ENCODE peak calls at places on chromosomes 12 and 14, in eight cellular contexts. One of them, this sample, is unnamed.

GRCh38 chr14:100142073-100143040 is 17.1 kb downstream of the DEGS2 start:
- DNase-seq in HT1080: no peak
- DNase-seq in M059J: no peak
- DNase-seq in A673: no peak
- DNase-seq in NCI-H510A: no peak
- DNase-seq in astrocyte of the spinal cord: no peak
- DNase-seq in activated CD4-positive, alpha-beta memory T cell treated with anti-CD3 and anti-CD28 coated beads for 36 hours: no peak
- DNase-seq in ELR: no peak
- DNase-seq in this sample: no peak

GRCh38 chr12:67237231-67237630 is 31.9 kb upstream of the CAND1 start:
- DNase-seq in A673: peak
- DNase-seq in HT1080: peak
- DNase-seq in activated CD4-positive, alpha-beta memory T cell treated with anti-CD3 and anti-CD28 coated beads for 36 hours: no peak
- DNase-seq in astrocyte of the spinal cord: no peak
- DNase-seq in ELR: no peak
- DNase-seq in NCI-H510A: no peak
- DNase-seq in M059J: peak
- DNase-seq in this sample: no peak

GRCh38 chr12:51374856-51375255 is 16.4 kb downstream of the GALNT6 start:
- DNase-seq in M059J: no peak
- DNase-seq in astrocyte of the spinal cord: no peak
- DNase-seq in activated CD4-positive, alpha-beta memory T cell treated with anti-CD3 and anti-CD28 coated beads for 36 hours: no peak
- DNase-seq in NCI-H510A: no peak
- DNase-seq in HT1080: no peak
- DNase-seq in ELR: no peak
- DNase-seq in A673: no peak
- DNase-seq in this sample: no peak

GRCh38 chr12:27179399-27180214 is 64.5 kb upstream of the STK38L start:
- DNase-seq in ELR: peak
- DNase-seq in activated CD4-positive, alpha-beta memory T cell treated with anti-CD3 and anti-CD28 coated beads for 36 hours: peak
- DNase-seq in NCI-H510A: no peak
- DNase-seq in astrocyte of the spinal cord: peak
- DNase-seq in A673: peak
- DNase-seq in HT1080: peak
- DNase-seq in M059J: peak
- DNase-seq in this sample: no peak

GRCh38 chr12:107480836-107481608 is 204.6 kb upstream of the PWP1 start:
- DNase-seq in NCI-H510A: no peak
- DNase-seq in astrocyte of the spinal cord: no peak
- DNase-seq in HT1080: no peak
- DNase-seq in ELR: no peak
- DNase-seq in A673: no peak
- DNase-seq in M059J: no peak
- DNase-seq in activated CD4-positive, alpha-beta memory T cell treated with anti-CD3 and anti-CD28 coated beads for 36 hours: no peak
- DNase-seq in this sample: no peak

GRCh38 chr12:82904219-82904795 is 217.6 kb downstream of the TMTC2 start:
- DNase-seq in NCI-H510A: no peak
- DNase-seq in activated CD4-positive, alpha-beta memory T cell treated with anti-CD3 and anti-CD28 coated beads for 36 hours: no peak
- DNase-seq in A673: peak
- DNase-seq in HT1080: no peak
- DNase-seq in astrocyte of the spinal cord: no peak
- DNase-seq in ELR: no peak
- DNase-seq in M059J: no peak
- DNase-seq in this sample: no peak

GRCh38 chr12:68175566-68176033 is 16.1 kb upstream of the IFNG start:
- DNase-seq in ELR: peak
- DNase-seq in A673: no peak
- DNase-seq in NCI-H510A: no peak
- DNase-seq in activated CD4-positive, alpha-beta memory T cell treated with anti-CD3 and anti-CD28 coated beads for 36 hours: peak
- DNase-seq in M059J: peak
- DNase-seq in astrocyte of the spinal cord: no peak
- DNase-seq in HT1080: peak
- DNase-seq in this sample: no peak

GRCh38 chr12:49482095-49483051 is 56.5 kb upstream of the KCNH3 start:
- DNase-seq in activated CD4-positive, alpha-beta memory T cell treated with anti-CD3 and anti-CD28 coated beads for 36 hours: no peak
- DNase-seq in astrocyte of the spinal cord: no peak
- DNase-seq in NCI-H510A: no peak
- DNase-seq in A673: no peak
- DNase-seq in M059J: peak
- DNase-seq in HT1080: peak
- DNase-seq in ELR: peak
- DNase-seq in this sample: no peak

GRCh38 chr12:3935078-3935477 is 61.9 kb upstream of the PARP11 start:
- DNase-seq in A673: no peak
- DNase-seq in M059J: no peak
- DNase-seq in HT1080: no peak
- DNase-seq in NCI-H510A: no peak
- DNase-seq in activated CD4-positive, alpha-beta memory T cell treated with anti-CD3 and anti-CD28 coated beads for 36 hours: no peak
- DNase-seq in astrocyte of the spinal cord: no peak
- DNase-seq in ELR: no peak
- DNase-seq in this sample: no peak

GRCh38 chr12:57735952-57736742 is 2.4 kb downstream of the AGAP2 start:
- DNase-seq in A673: no peak
- DNase-seq in activated CD4-positive, alpha-beta memory T cell treated with anti-CD3 and anti-CD28 coated beads for 36 hours: no peak
- DNase-seq in M059J: peak
- DNase-seq in ELR: peak
- DNase-seq in NCI-H510A: peak
- DNase-seq in HT1080: peak
- DNase-seq in astrocyte of the spinal cord: no peak
- DNase-seq in this sample: no peak

GRCh38 chr14:78967111-78967809 is 797.1 kb downstream of the NRXN3 start:
- DNase-seq in M059J: peak
- DNase-seq in ELR: peak
- DNase-seq in NCI-H510A: no peak
- DNase-seq in activated CD4-positive, alpha-beta memory T cell treated with anti-CD3 and anti-CD28 coated beads for 36 hours: no peak
- DNase-seq in A673: no peak
- DNase-seq in astrocyte of the spinal cord: peak
- DNase-seq in HT1080: peak
- DNase-seq in this sample: no peak

GRCh38 chr14:106841701-106842100 is 1315.3 kb downstream of the TMEM121 start:
- DNase-seq in astrocyte of the spinal cord: no peak
- DNase-seq in HT1080: no peak
- DNase-seq in M059J: peak
- DNase-seq in activated CD4-positive, alpha-beta memory T cell treated with anti-CD3 and anti-CD28 coated beads for 36 hours: no peak
- DNase-seq in ELR: no peak
- DNase-seq in NCI-H510A: no peak
- DNase-seq in A673: no peak
- DNase-seq in this sample: no peak

GRCh38 chr14:91371011-91371989 is 46.3 kb downstream of the CCDC88C start:
- DNase-seq in M059J: no peak
- DNase-seq in activated CD4-positive, alpha-beta memory T cell treated with anti-CD3 and anti-CD28 coated beads for 36 hours: peak
- DNase-seq in ELR: no peak
- DNase-seq in HT1080: no peak
- DNase-seq in NCI-H510A: peak
- DNase-seq in A673: no peak
- DNase-seq in astrocyte of the spinal cord: no peak
- DNase-seq in this sample: no peak

GRCh38 chr12:79537675-79538074 is 153.1 kb downstream of the PAWR start:
- DNase-seq in M059J: no peak
- DNase-seq in activated CD4-positive, alpha-beta memory T cell treated with anti-CD3 and anti-CD28 coated beads for 36 hours: no peak
- DNase-seq in NCI-H510A: no peak
- DNase-seq in astrocyte of the spinal cord: no peak
- DNase-seq in ELR: no peak
- DNase-seq in HT1080: no peak
- DNase-seq in A673: no peak
- DNase-seq in this sample: no peak

GRCh38 chr12:27333311-27334009 is 824 bp downstream of the BMAL2 start:
- DNase-seq in activated CD4-positive, alpha-beta memory T cell treated with anti-CD3 and anti-CD28 coated beads for 36 hours: peak
- DNase-seq in astrocyte of the spinal cord: no peak
- DNase-seq in M059J: peak
- DNase-seq in HT1080: peak
- DNase-seq in A673: peak
- DNase-seq in ELR: peak
- DNase-seq in NCI-H510A: no peak
- DNase-seq in this sample: no peak

GRCh38 chr14:68510201-68510600 is 282.7 kb downstream of the ZFP36L1 start:
- DNase-seq in HT1080: no peak
- DNase-seq in NCI-H510A: no peak
- DNase-seq in ELR: no peak
- DNase-seq in A673: peak
- DNase-seq in M059J: peak
- DNase-seq in activated CD4-positive, alpha-beta memory T cell treated with anti-CD3 and anti-CD28 coated beads for 36 hours: no peak
- DNase-seq in astrocyte of the spinal cord: peak
- DNase-seq in this sample: no peak

GRCh38 chr14:61526405-61527312 is 168.7 kb upstream of the HIF1A start:
- DNase-seq in activated CD4-positive, alpha-beta memory T cell treated with anti-CD3 and anti-CD28 coated beads for 36 hours: no peak
- DNase-seq in astrocyte of the spinal cord: no peak
- DNase-seq in NCI-H510A: peak
- DNase-seq in A673: no peak
- DNase-seq in M059J: peak
- DNase-seq in ELR: no peak
- DNase-seq in HT1080: peak
- DNase-seq in this sample: no peak

GRCh38 chr14:93536945-93537344 is 106.2 kb downstream of the UNC79 start:
- DNase-seq in activated CD4-positive, alpha-beta memory T cell treated with anti-CD3 and anti-CD28 coated beads for 36 hours: no peak
- DNase-seq in NCI-H510A: no peak
- DNase-seq in HT1080: no peak
- DNase-seq in astrocyte of the spinal cord: no peak
- DNase-seq in A673: peak
- DNase-seq in M059J: peak
- DNase-seq in ELR: peak
- DNase-seq in this sample: no peak

GRCh38 chr12:54749191-54749818 is 101.1 kb upstream of the DCD start:
- DNase-seq in ELR: peak
- DNase-seq in M059J: peak
- DNase-seq in astrocyte of the spinal cord: peak
- DNase-seq in activated CD4-positive, alpha-beta memory T cell treated with anti-CD3 and anti-CD28 coated beads for 36 hours: peak
- DNase-seq in HT1080: peak
- DNase-seq in A673: peak
- DNase-seq in NCI-H510A: no peak
- DNase-seq in this sample: peak

GRCh38 chr12:74890237-74890599 is 319.4 kb downstream of the KCNC2 start:
- DNase-seq in A673: peak
- DNase-seq in M059J: peak
- DNase-seq in HT1080: peak
- DNase-seq in ELR: peak
- DNase-seq in NCI-H510A: peak
- DNase-seq in astrocyte of the spinal cord: peak
- DNase-seq in activated CD4-positive, alpha-beta memory T cell treated with anti-CD3 and anti-CD28 coated beads for 36 hours: peak
- DNase-seq in this sample: peak

GRCh38 chr12:119200601-119201000 is 21.9 kb downstream of the HSPB8 start:
- DNase-seq in A673: no peak
- DNase-seq in astrocyte of the spinal cord: no peak
- DNase-seq in M059J: no peak
- DNase-seq in NCI-H510A: no peak
- DNase-seq in activated CD4-positive, alpha-beta memory T cell treated with anti-CD3 and anti-CD28 coated beads for 36 hours: no peak
- DNase-seq in ELR: no peak
- DNase-seq in HT1080: no peak
- DNase-seq in this sample: no peak

GRCh38 chr12:2414810-2415567 is 362.2 kb downstream of the CACNA1C start:
- DNase-seq in HT1080: no peak
- DNase-seq in M059J: no peak
- DNase-seq in NCI-H510A: no peak
- DNase-seq in A673: no peak
- DNase-seq in activated CD4-positive, alpha-beta memory T cell treated with anti-CD3 and anti-CD28 coated beads for 36 hours: no peak
- DNase-seq in astrocyte of the spinal cord: no peak
- DNase-seq in ELR: peak
- DNase-seq in this sample: no peak

GRCh38 chr12:52041695-52042123 is 9.5 kb upstream of the NR4A1 start:
- DNase-seq in ELR: no peak
- DNase-seq in astrocyte of the spinal cord: peak
- DNase-seq in A673: no peak
- DNase-seq in activated CD4-positive, alpha-beta memory T cell treated with anti-CD3 and anti-CD28 coated beads for 36 hours: peak
- DNase-seq in NCI-H510A: no peak
- DNase-seq in M059J: peak
- DNase-seq in HT1080: peak
- DNase-seq in this sample: no peak

GRCh38 chr12:26783133-26783531 is 49.9 kb downstream of the ITPR2 start:
- DNase-seq in ELR: no peak
- DNase-seq in activated CD4-positive, alpha-beta memory T cell treated with anti-CD3 and anti-CD28 coated beads for 36 hours: no peak
- DNase-seq in M059J: no peak
- DNase-seq in NCI-H510A: no peak
- DNase-seq in A673: no peak
- DNase-seq in astrocyte of the spinal cord: no peak
- DNase-seq in HT1080: no peak
- DNase-seq in this sample: no peak

GRCh38 chr14:94598816-94599655 is 13.2 kb upstream of the SERPINA3 start:
- DNase-seq in A673: peak
- DNase-seq in HT1080: peak
- DNase-seq in NCI-H510A: no peak
- DNase-seq in astrocyte of the spinal cord: peak
- DNase-seq in ELR: peak
- DNase-seq in M059J: peak
- DNase-seq in activated CD4-positive, alpha-beta memory T cell treated with anti-CD3 and anti-CD28 coated beads for 36 hours: no peak
- DNase-seq in this sample: no peak

GRCh38 chr14:73786942-73787759 is 64.5 kb upstream of the PTGR2 start:
- DNase-seq in NCI-H510A: no peak
- DNase-seq in M059J: peak
- DNase-seq in ELR: peak
- DNase-seq in astrocyte of the spinal cord: peak
- DNase-seq in A673: peak
- DNase-seq in HT1080: no peak
- DNase-seq in activated CD4-positive, alpha-beta memory T cell treated with anti-CD3 and anti-CD28 coated beads for 36 hours: peak
- DNase-seq in this sample: no peak

GRCh38 chr12:39145175-39145999 is 240.0 kb upstream of the CPNE8 start:
- DNase-seq in astrocyte of the spinal cord: peak
- DNase-seq in M059J: no peak
- DNase-seq in activated CD4-positive, alpha-beta memory T cell treated with anti-CD3 and anti-CD28 coated beads for 36 hours: peak
- DNase-seq in ELR: no peak
- DNase-seq in NCI-H510A: no peak
- DNase-seq in HT1080: no peak
- DNase-seq in A673: peak
- DNase-seq in this sample: no peak

This sample was measured in SK-N-MC.